ENCODE peak calls at places on chromosomes 1 and 21, in seven cellular contexts. One of them, this sample, is unnamed. For H3K4me1, the result is how much of the 10 kb centered on the place peaks cover.

GRCh38 chr1:115006191-115006590 is 23.4 kb upstream of the TSHB start:
- DNase-seq in left lung: no peak
- DNase-seq in GM23248: no peak
- DNase-seq in H9: no peak
- DNase-seq in suprapubic skin: no peak
- DNase-seq in fibroblast of lung: no peak
- DNase-seq in thyroid gland: no peak
- DNase-seq in this sample: no peak

GRCh38 chr1:113118266-113118665 is 45.3 kb downstream of the LRIG2 start:
- DNase-seq in left lung: no peak
- DNase-seq in GM23248: peak
- DNase-seq in H9: no peak
- DNase-seq in suprapubic skin: no peak
- DNase-seq in fibroblast of lung: no peak
- DNase-seq in thyroid gland: no peak
- DNase-seq in this sample: no peak

GRCh38 chr1:187862506-187862905 is 1033.8 kb downstream of the PLA2G4A start:
- DNase-seq in left lung: no peak
- DNase-seq in GM23248: no peak
- DNase-seq in H9: no peak
- DNase-seq in suprapubic skin: no peak
- DNase-seq in fibroblast of lung: no peak
- DNase-seq in thyroid gland: no peak
- DNase-seq in this sample: no peak

GRCh38 chr21:37072239-37072987 is 458 bp downstream of the PIGP start:
- DNase-seq in left lung: peak
- DNase-seq in GM23248: peak
- DNase-seq in H9: no peak
- DNase-seq in suprapubic skin: no peak
- DNase-seq in fibroblast of lung: no peak
- DNase-seq in thyroid gland: peak
- DNase-seq in this sample: peak

GRCh38 chr1:87329756-87330200 is 1.1 kb downstream of the LMO4 start:
- DNase-seq in left lung: no peak
- DNase-seq in GM23248: peak
- DNase-seq in H9: no peak
- DNase-seq in suprapubic skin: no peak
- DNase-seq in fibroblast of lung: peak
- DNase-seq in thyroid gland: no peak
- DNase-seq in this sample: no peak

GRCh38 chr21:15617968-15618367 is 111.8 kb upstream of the USP25 start:
- DNase-seq in left lung: no peak
- DNase-seq in GM23248: peak
- DNase-seq in H9: no peak
- DNase-seq in suprapubic skin: no peak
- DNase-seq in fibroblast of lung: peak
- DNase-seq in thyroid gland: no peak
- DNase-seq in this sample: no peak

GRCh38 chr1:198681831-198682756 is 43.3 kb downstream of the PTPRC start:
- DNase-seq in left lung: peak
- DNase-seq in GM23248: peak
- DNase-seq in H9: no peak
- DNase-seq in suprapubic skin: peak
- DNase-seq in fibroblast of lung: peak
- DNase-seq in thyroid gland: peak
- DNase-seq in this sample: peak

GRCh38 chr21:42401164-42401563 is 2.5 kb upstream of the UBASH3A start:
- DNase-seq in left lung: no peak
- DNase-seq in GM23248: peak
- DNase-seq in H9: no peak
- DNase-seq in suprapubic skin: no peak
- DNase-seq in fibroblast of lung: peak
- DNase-seq in thyroid gland: peak
- DNase-seq in this sample: no peak

GRCh38 chr1:181131255-181131901 is 42.9 kb downstream of the IER5 start:
- DNase-seq in left lung: no peak
- DNase-seq in GM23248: no peak
- DNase-seq in H9: no peak
- DNase-seq in suprapubic skin: no peak
- DNase-seq in fibroblast of lung: no peak
- DNase-seq in thyroid gland: no peak
- DNase-seq in this sample: no peak

GRCh38 chr1:112263464-112263863 is 132.6 kb upstream of the CTTNBP2NL start:
- DNase-seq in left lung: no peak
- DNase-seq in GM23248: peak
- DNase-seq in H9: no peak
- DNase-seq in suprapubic skin: no peak
- DNase-seq in fibroblast of lung: peak
- DNase-seq in thyroid gland: no peak
- DNase-seq in this sample: no peak

GRCh38 chr1:29245261-29245660 is 8.9 kb downstream of the PTPRU start:
- DNase-seq in left lung: no peak
- DNase-seq in GM23248: no peak
- DNase-seq in H9: no peak
- DNase-seq in suprapubic skin: no peak
- DNase-seq in fibroblast of lung: no peak
- DNase-seq in thyroid gland: no peak
- DNase-seq in this sample: no peak

GRCh38 chr1:29247874-29248273 is 11.6 kb downstream of the PTPRU start:
- DNase-seq in left lung: no peak
- DNase-seq in GM23248: no peak
- DNase-seq in H9: no peak
- DNase-seq in suprapubic skin: no peak
- DNase-seq in fibroblast of lung: no peak
- DNase-seq in thyroid gland: no peak
- DNase-seq in this sample: no peak

GRCh38 chr1:29248409-29248808 is 12.1 kb downstream of the PTPRU start:
- DNase-seq in left lung: no peak
- DNase-seq in GM23248: no peak
- DNase-seq in H9: no peak
- DNase-seq in suprapubic skin: no peak
- DNase-seq in fibroblast of lung: no peak
- DNase-seq in thyroid gland: no peak
- DNase-seq in this sample: no peak

GRCh38 chr1:29245876-29246275 is 9.6 kb downstream of the PTPRU start:
- DNase-seq in left lung: no peak
- DNase-seq in GM23248: peak
- DNase-seq in H9: no peak
- DNase-seq in suprapubic skin: no peak
- DNase-seq in fibroblast of lung: peak
- DNase-seq in thyroid gland: peak
- DNase-seq in this sample: peak

DNA sequence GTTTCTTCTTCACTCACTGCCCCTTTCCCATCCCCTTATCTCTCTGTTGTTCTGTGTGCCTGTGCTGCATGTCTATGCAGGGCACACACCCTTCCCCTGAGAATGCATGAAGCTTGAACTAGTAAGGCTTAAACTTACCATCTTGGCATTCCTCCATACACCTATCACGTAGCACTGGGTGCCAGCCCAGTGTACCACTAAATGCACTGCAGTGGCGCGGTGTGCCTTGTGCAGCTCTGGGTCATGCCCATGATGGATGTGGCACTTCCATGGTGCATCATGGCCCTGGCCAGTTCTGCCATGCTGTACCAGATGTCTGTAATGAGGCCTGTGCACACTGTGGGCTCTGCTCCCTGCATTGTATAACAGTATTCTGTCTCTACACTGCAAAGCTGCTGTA is 10.7 kb downstream of the PTPRU start:
- DNase-seq in left lung: no peak
- DNase-seq in GM23248: no peak
- DNase-seq in H9: no peak
- DNase-seq in suprapubic skin: no peak
- DNase-seq in fibroblast of lung: no peak
- DNase-seq in thyroid gland: no peak
- DNase-seq in this sample: no peak
- H3K27ac ChIP-seq in left lung: no peak
- H3K27ac ChIP-seq in GM23248: no peak
- H3K27ac ChIP-seq in H9: no peak
- H3K27ac ChIP-seq in suprapubic skin: no peak
- H3K27ac ChIP-seq in fibroblast of lung: no peak
- H3K27ac ChIP-seq in thyroid gland: no peak
- H3K27ac ChIP-seq in this sample: no peak

DNA sequence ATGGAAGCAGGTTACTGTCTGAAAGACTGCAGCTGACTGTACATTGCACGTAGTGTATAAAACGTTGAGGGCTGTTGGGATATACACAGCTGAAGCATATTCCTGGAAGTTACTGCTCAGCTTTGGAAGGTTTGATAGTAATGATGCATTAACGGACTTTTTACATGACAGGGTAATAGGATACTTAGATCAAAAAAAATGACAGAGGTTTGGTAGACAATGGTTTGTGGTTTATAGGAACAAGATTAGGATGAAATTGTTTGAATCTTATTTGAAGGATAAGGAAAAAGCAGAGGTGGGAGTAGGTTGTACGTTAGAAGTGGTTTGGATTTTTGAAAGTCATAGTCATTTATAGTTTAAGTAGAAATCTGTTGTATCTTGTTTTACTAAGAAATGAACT is 33.0 kb downstream of the ADGRL2 start:
- DNase-seq in left lung: no peak
- DNase-seq in GM23248: no peak
- DNase-seq in H9: no peak
- DNase-seq in suprapubic skin: no peak
- DNase-seq in fibroblast of lung: no peak
- DNase-seq in thyroid gland: no peak
- DNase-seq in this sample: no peak
- H3K4me1 ChIP-seq in left lung: under half
- H3K4me1 ChIP-seq in GM23248: under half
- H3K4me1 ChIP-seq in H9: under half
- H3K4me1 ChIP-seq in suprapubic skin: under half
- H3K4me1 ChIP-seq in fibroblast of lung: under half
- H3K4me1 ChIP-seq in thyroid gland: under half
- H3K4me1 ChIP-seq in this sample: under half

GRCh38 chr1:150164769-150165168 is 15.1 kb downstream of the PLEKHO1 start:
- DNase-seq in left lung: no peak
- DNase-seq in GM23248: no peak
- DNase-seq in H9: no peak
- DNase-seq in suprapubic skin: no peak
- DNase-seq in fibroblast of lung: no peak
- DNase-seq in thyroid gland: no peak
- DNase-seq in this sample: no peak
- H3K27ac ChIP-seq in left lung: peak
- H3K27ac ChIP-seq in GM23248: no peak
- H3K27ac ChIP-seq in H9: no peak
- H3K27ac ChIP-seq in suprapubic skin: no peak
- H3K27ac ChIP-seq in fibroblast of lung: no peak
- H3K27ac ChIP-seq in thyroid gland: no peak
- H3K27ac ChIP-seq in this sample: peak

GRCh38 chr1:53949023-53949611 is 3.0 kb downstream of the LRRC42 start:
- DNase-seq in left lung: no peak
- DNase-seq in GM23248: peak
- DNase-seq in H9: peak
- DNase-seq in suprapubic skin: no peak
- DNase-seq in fibroblast of lung: peak
- DNase-seq in thyroid gland: peak
- DNase-seq in this sample: no peak

GRCh38 chr1:53949651-53950050 is 3.5 kb downstream of the LRRC42 start:
- DNase-seq in left lung: no peak
- DNase-seq in GM23248: no peak
- DNase-seq in H9: no peak
- DNase-seq in suprapubic skin: no peak
- DNase-seq in fibroblast of lung: no peak
- DNase-seq in thyroid gland: no peak
- DNase-seq in this sample: no peak

GRCh38 chr1:53946252-53947171 is at the start of gene LRRC42:
- DNase-seq in left lung: no peak
- DNase-seq in GM23248: peak
- DNase-seq in H9: no peak
- DNase-seq in suprapubic skin: no peak
- DNase-seq in fibroblast of lung: no peak
- DNase-seq in thyroid gland: no peak
- DNase-seq in this sample: no peak

GRCh38 chr1:53947172-53947835 is 1.2 kb downstream of the LRRC42 start:
- DNase-seq in left lung: no peak
- DNase-seq in GM23248: peak
- DNase-seq in H9: no peak
- DNase-seq in suprapubic skin: no peak
- DNase-seq in fibroblast of lung: no peak
- DNase-seq in thyroid gland: no peak
- DNase-seq in this sample: peak

GRCh38 chr1:53948291-53948690 is 2.1 kb downstream of the LRRC42 start:
- DNase-seq in left lung: no peak
- DNase-seq in GM23248: no peak
- DNase-seq in H9: no peak
- DNase-seq in suprapubic skin: no peak
- DNase-seq in fibroblast of lung: no peak
- DNase-seq in thyroid gland: no peak
- DNase-seq in this sample: no peak
- H3K4me1 ChIP-seq in left lung: under half
- H3K4me1 ChIP-seq in GM23248: under half
- H3K4me1 ChIP-seq in H9: under half
- H3K4me1 ChIP-seq in suprapubic skin: under half
- H3K4me1 ChIP-seq in fibroblast of lung: under half
- H3K4me1 ChIP-seq in thyroid gland: under half
- H3K4me1 ChIP-seq in this sample: under half

DNA sequence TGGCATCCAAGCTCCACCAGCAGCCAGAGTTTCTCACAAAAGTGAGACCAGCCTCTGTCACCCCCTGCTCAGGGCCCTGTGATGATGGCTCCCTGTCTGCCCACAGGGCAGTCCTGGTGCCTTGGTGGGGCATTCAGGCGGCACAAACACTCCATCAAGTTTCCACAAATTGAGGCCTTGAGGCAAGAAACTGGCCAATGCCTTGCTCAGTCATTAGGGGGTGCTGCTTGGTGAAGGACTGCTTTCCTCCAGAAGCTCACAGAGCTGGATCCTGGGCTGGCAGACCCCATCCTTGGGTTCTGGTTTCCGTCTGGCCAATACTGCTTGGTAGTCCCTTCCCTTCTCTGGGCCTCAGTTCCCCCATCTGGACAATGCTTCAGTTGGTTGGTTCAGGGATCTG is 12.5 kb upstream of the AHDC1 start:
- DNase-seq in left lung: peak
- DNase-seq in GM23248: peak
- DNase-seq in H9: no peak
- DNase-seq in suprapubic skin: no peak
- DNase-seq in fibroblast of lung: no peak
- DNase-seq in thyroid gland: no peak
- DNase-seq in this sample: no peak
- H3K27ac ChIP-seq in left lung: peak
- H3K27ac ChIP-seq in GM23248: no peak
- H3K27ac ChIP-seq in H9: no peak
- H3K27ac ChIP-seq in suprapubic skin: no peak
- H3K27ac ChIP-seq in fibroblast of lung: no peak
- H3K27ac ChIP-seq in thyroid gland: no peak
- H3K27ac ChIP-seq in this sample: no peak

This sample was measured in testis.